ENCODE peak calls at places on chromosomes 2 and 18, in seven cellular contexts. One of them, this sample, is unnamed.

GRCh38 chr18:44507729-44508325 is 172.9 kb upstream of the SETBP1 start:
- DNase-seq in BJ: no peak
- DNase-seq in CD4-positive, CD25-positive, alpha-beta regulatory T cell: no peak
- DNase-seq in adrenal gland: peak
- DNase-seq in immature natural killer cell: peak
- DNase-seq in GM13977: no peak
- DNase-seq in stromal cell of bone marrow: no peak
- DNase-seq in this sample: no peak

GRCh38 chr2:152647417-152648010 is 69.7 kb downstream of the PRPF40A start:
- DNase-seq in BJ: no peak
- DNase-seq in CD4-positive, CD25-positive, alpha-beta regulatory T cell: no peak
- DNase-seq in adrenal gland: peak
- DNase-seq in immature natural killer cell: no peak
- DNase-seq in GM13977: no peak
- DNase-seq in stromal cell of bone marrow: no peak
- DNase-seq in this sample: no peak

GRCh38 chr2:11142987-11143386 is 12.3 kb upstream of the SLC66A3 start:
- DNase-seq in BJ: no peak
- DNase-seq in CD4-positive, CD25-positive, alpha-beta regulatory T cell: no peak
- DNase-seq in adrenal gland: no peak
- DNase-seq in immature natural killer cell: no peak
- DNase-seq in GM13977: no peak
- DNase-seq in stromal cell of bone marrow: no peak
- DNase-seq in this sample: no peak

GRCh38 chr2:37877457-37878315 is 47.4 kb upstream of the RMDN2 start:
- DNase-seq in BJ: no peak
- DNase-seq in CD4-positive, CD25-positive, alpha-beta regulatory T cell: no peak
- DNase-seq in adrenal gland: no peak
- DNase-seq in immature natural killer cell: peak
- DNase-seq in GM13977: peak
- DNase-seq in stromal cell of bone marrow: no peak
- DNase-seq in this sample: no peak

GRCh38 chr2:237873382-237873781 is 14.0 kb downstream of the RAMP1 start:
- DNase-seq in BJ: no peak
- DNase-seq in CD4-positive, CD25-positive, alpha-beta regulatory T cell: no peak
- DNase-seq in adrenal gland: no peak
- DNase-seq in immature natural killer cell: no peak
- DNase-seq in GM13977: no peak
- DNase-seq in stromal cell of bone marrow: no peak
- DNase-seq in this sample: no peak

GRCh38 chr2:64543006-64543697 is 19.0 kb downstream of the AFTPH start:
- DNase-seq in BJ: no peak
- DNase-seq in CD4-positive, CD25-positive, alpha-beta regulatory T cell: no peak
- DNase-seq in adrenal gland: no peak
- DNase-seq in immature natural killer cell: no peak
- DNase-seq in GM13977: no peak
- DNase-seq in stromal cell of bone marrow: no peak
- DNase-seq in this sample: no peak

GRCh38 chr18:24989760-24990547 is 362.0 kb downstream of the ZNF521 start:
- DNase-seq in BJ: no peak
- DNase-seq in CD4-positive, CD25-positive, alpha-beta regulatory T cell: no peak
- DNase-seq in adrenal gland: no peak
- DNase-seq in immature natural killer cell: no peak
- DNase-seq in GM13977: no peak
- DNase-seq in stromal cell of bone marrow: no peak
- DNase-seq in this sample: no peak

GRCh38 chr2:55159752-55160151 is 72.3 kb downstream of the CLHC1 start:
- DNase-seq in BJ: no peak
- DNase-seq in CD4-positive, CD25-positive, alpha-beta regulatory T cell: no peak
- DNase-seq in adrenal gland: no peak
- DNase-seq in immature natural killer cell: no peak
- DNase-seq in GM13977: no peak
- DNase-seq in stromal cell of bone marrow: no peak
- DNase-seq in this sample: no peak

GRCh38 chr18:75405341-75405740 is 22.2 kb downstream of the SMIM21 start:
- DNase-seq in BJ: no peak
- DNase-seq in CD4-positive, CD25-positive, alpha-beta regulatory T cell: no peak
- DNase-seq in adrenal gland: no peak
- DNase-seq in immature natural killer cell: no peak
- DNase-seq in GM13977: no peak
- DNase-seq in stromal cell of bone marrow: no peak
- DNase-seq in this sample: no peak

GRCh38 chr2:68196120-68196716 is 38.5 kb downstream of the PNO1 start:
- DNase-seq in BJ: no peak
- DNase-seq in CD4-positive, CD25-positive, alpha-beta regulatory T cell: peak
- DNase-seq in adrenal gland: no peak
- DNase-seq in immature natural killer cell: peak
- DNase-seq in GM13977: no peak
- DNase-seq in stromal cell of bone marrow: no peak
- DNase-seq in this sample: peak

GRCh38 chr2:83069724-83070123 is 1389.4 kb downstream of the SUCLG1 start:
- DNase-seq in BJ: no peak
- DNase-seq in CD4-positive, CD25-positive, alpha-beta regulatory T cell: no peak
- DNase-seq in adrenal gland: no peak
- DNase-seq in immature natural killer cell: no peak
- DNase-seq in GM13977: no peak
- DNase-seq in stromal cell of bone marrow: no peak
- DNase-seq in this sample: no peak

GRCh38 chr18:31438402-31438801 is 9.1 kb upstream of the DSG3 start:
- DNase-seq in BJ: no peak
- DNase-seq in CD4-positive, CD25-positive, alpha-beta regulatory T cell: no peak
- DNase-seq in adrenal gland: no peak
- DNase-seq in immature natural killer cell: no peak
- DNase-seq in GM13977: peak
- DNase-seq in stromal cell of bone marrow: no peak
- DNase-seq in this sample: no peak

GRCh38 chr2:227864161-227864756 is 7.2 kb upstream of the DAW1 start:
- DNase-seq in BJ: no peak
- DNase-seq in CD4-positive, CD25-positive, alpha-beta regulatory T cell: no peak
- DNase-seq in adrenal gland: no peak
- DNase-seq in immature natural killer cell: no peak
- DNase-seq in GM13977: no peak
- DNase-seq in stromal cell of bone marrow: peak
- DNase-seq in this sample: no peak

GRCh38 chr2:42984081-42984480 is 191.7 kb upstream of the HAAO start:
- DNase-seq in BJ: no peak
- DNase-seq in CD4-positive, CD25-positive, alpha-beta regulatory T cell: no peak
- DNase-seq in adrenal gland: no peak
- DNase-seq in immature natural killer cell: no peak
- DNase-seq in GM13977: no peak
- DNase-seq in stromal cell of bone marrow: no peak
- DNase-seq in this sample: no peak

GRCh38 chr2:83196225-83196624 is 1262.9 kb downstream of the SUCLG1 start:
- DNase-seq in BJ: no peak
- DNase-seq in CD4-positive, CD25-positive, alpha-beta regulatory T cell: no peak
- DNase-seq in adrenal gland: no peak
- DNase-seq in immature natural killer cell: no peak
- DNase-seq in GM13977: no peak
- DNase-seq in stromal cell of bone marrow: peak
- DNase-seq in this sample: peak

GRCh38 chr2:15673919-15674636 is 82.4 kb downstream of the DDX1 start:
- DNase-seq in BJ: no peak
- DNase-seq in CD4-positive, CD25-positive, alpha-beta regulatory T cell: no peak
- DNase-seq in adrenal gland: no peak
- DNase-seq in immature natural killer cell: no peak
- DNase-seq in GM13977: no peak
- DNase-seq in stromal cell of bone marrow: peak
- DNase-seq in this sample: no peak

GRCh38 chr2:138276367-138276766 is 225.2 kb upstream of the SPOPL start:
- DNase-seq in BJ: no peak
- DNase-seq in CD4-positive, CD25-positive, alpha-beta regulatory T cell: no peak
- DNase-seq in adrenal gland: no peak
- DNase-seq in immature natural killer cell: no peak
- DNase-seq in GM13977: no peak
- DNase-seq in stromal cell of bone marrow: no peak
- DNase-seq in this sample: no peak

GRCh38 chr2:204625135-204625534 is 79.9 kb downstream of the PARD3B start:
- DNase-seq in BJ: no peak
- DNase-seq in CD4-positive, CD25-positive, alpha-beta regulatory T cell: no peak
- DNase-seq in adrenal gland: peak
- DNase-seq in immature natural killer cell: no peak
- DNase-seq in GM13977: no peak
- DNase-seq in stromal cell of bone marrow: peak
- DNase-seq in this sample: no peak

GRCh38 chr18:21191596-21192307 is 50.3 kb upstream of the GREB1L start:
- DNase-seq in BJ: no peak
- DNase-seq in CD4-positive, CD25-positive, alpha-beta regulatory T cell: no peak
- DNase-seq in adrenal gland: peak
- DNase-seq in immature natural killer cell: no peak
- DNase-seq in GM13977: no peak
- DNase-seq in stromal cell of bone marrow: peak
- DNase-seq in this sample: no peak

GRCh38 chr2:127874378-127875271 is 11.1 kb downstream of the AMMECR1L start:
- DNase-seq in BJ: no peak
- DNase-seq in CD4-positive, CD25-positive, alpha-beta regulatory T cell: no peak
- DNase-seq in adrenal gland: no peak
- DNase-seq in immature natural killer cell: no peak
- DNase-seq in GM13977: peak
- DNase-seq in stromal cell of bone marrow: no peak
- DNase-seq in this sample: no peak

GRCh38 chr2:180679693-180680092 is 300.7 kb upstream of the UBE2E3 start:
- DNase-seq in BJ: no peak
- DNase-seq in CD4-positive, CD25-positive, alpha-beta regulatory T cell: no peak
- DNase-seq in adrenal gland: no peak
- DNase-seq in immature natural killer cell: no peak
- DNase-seq in GM13977: no peak
- DNase-seq in stromal cell of bone marrow: no peak
- DNase-seq in this sample: no peak

GRCh38 chr2:43758738-43759137 is 15.1 kb upstream of the DYNC2LI1 start:
- DNase-seq in BJ: no peak
- DNase-seq in CD4-positive, CD25-positive, alpha-beta regulatory T cell: no peak
- DNase-seq in adrenal gland: no peak
- DNase-seq in immature natural killer cell: no peak
- DNase-seq in GM13977: no peak
- DNase-seq in stromal cell of bone marrow: peak
- DNase-seq in this sample: no peak

GRCh38 chr18:3119401-3120323 is 100.1 kb downstream of the MYOM1 start:
- DNase-seq in BJ: no peak
- DNase-seq in CD4-positive, CD25-positive, alpha-beta regulatory T cell: no peak
- DNase-seq in adrenal gland: no peak
- DNase-seq in immature natural killer cell: no peak
- DNase-seq in GM13977: no peak
- DNase-seq in stromal cell of bone marrow: no peak
- DNase-seq in this sample: no peak

GRCh38 chr2:105179469-105180372 is 61.8 kb upstream of the GPR45 start:
- DNase-seq in BJ: no peak
- DNase-seq in CD4-positive, CD25-positive, alpha-beta regulatory T cell: no peak
- DNase-seq in adrenal gland: peak
- DNase-seq in immature natural killer cell: no peak
- DNase-seq in GM13977: peak
- DNase-seq in stromal cell of bone marrow: peak
- DNase-seq in this sample: no peak

GRCh38 chr2:181821064-181821463 is 70.5 kb upstream of the ITPRID2 start:
- DNase-seq in BJ: no peak
- DNase-seq in CD4-positive, CD25-positive, alpha-beta regulatory T cell: no peak
- DNase-seq in adrenal gland: no peak
- DNase-seq in immature natural killer cell: no peak
- DNase-seq in GM13977: no peak
- DNase-seq in stromal cell of bone marrow: no peak
- DNase-seq in this sample: no peak

This sample was measured in AG04449.